ENCODE peak calls at places on chromosomes 2 and 18, in ten cellular contexts. E is M059J; I is mammary epithelial cell; S is RKO; N is stimulated activated CD8-positive, alpha-beta memory T cell treated with anti-CD3 and anti-CD28 coated beads, Interleukin-7, amount 100 ng/mL, for 1 hour; U is activated naive CD4-positive, alpha-beta T cell; G is stimulated activated naive CD4-positive, alpha-beta T cell; A is RWPE2; H is CD8-positive, alpha-beta memory T cell; F is RPMI7951. L is an unnamed sample.

GRCh38 chr2:12169060-12169406 is 422.6 kb downstream of the LPIN1 start:
- DNase-seq in E (peak; percentile 93), I (peak; percentile 15), S (no peak), N (no peak), U (no peak), G (no peak), A (no peak), H (no peak), F (peak; percentile 94), L (peak; percentile 49)

GRCh38 chr2:67879586-67880290 is 183.1 kb downstream of the C1D start:
- DNase-seq in E (peak; percentile 93), I (peak; percentile 81), S (no peak), N (no peak), U (no peak), G (no peak), A (no peak), H (no peak), F (no peak), L (peak; percentile 17)

GRCh38 chr2:66929632-66930385 is 467.3 kb upstream of the ETAA1 start:
- DNase-seq in E (peak; percentile 80), I (peak; percentile 84), S (no peak), N (no peak), U (no peak), G (no peak), A (peak; percentile 78), H (no peak), F (peak; percentile 57), L (peak; percentile 59)

GRCh38 chr2:4882421-4882820 is 809.8 kb upstream of the SOX11 start:
- DNase-seq in E (no peak), I (no peak), S (no peak), N (no peak), U (no peak), G (no peak), A (no peak), H (no peak), F (no peak), L (no peak)

GRCh38 chr18:7664024-7664312 is 96.9 kb downstream of the PTPRM start:
- DNase-seq in E (peak; percentile 9), I (peak; percentile 20), S (no peak), N (no peak), U (no peak), G (no peak), A (no peak), H (no peak), F (no peak), L (no peak)

GRCh38 chr2:114543106-114543806 is 100.8 kb downstream of the DPP10 start:
- DNase-seq in E (no peak), I (no peak), S (no peak), N (no peak), U (no peak), G (no peak), A (no peak), H (no peak), F (peak; percentile 8), L (no peak)

GRCh38 chr2:229475753-229476152 is 204.7 kb upstream of the PID1 start:
- DNase-seq in E (no peak), I (no peak), S (no peak), N (no peak), U (no peak), G (no peak), A (no peak), H (no peak), F (no peak), L (no peak)

GRCh38 chr2:80117401-80117800 is 187.2 kb downstream of the LRRTM1 start:
- DNase-seq in E (no peak), I (no peak), S (no peak), N (no peak), U (no peak), G (no peak), A (no peak), H (no peak), F (no peak), L (no peak)

GRCh38 chr2:31067259-31067658 is 71.0 kb downstream of the GALNT14 start:
- DNase-seq in E (no peak), I (no peak), S (no peak), N (no peak), U (no peak), G (no peak), A (no peak), H (no peak), F (no peak), L (no peak)

GRCh38 chr18:9757851-9758587 is 49.9 kb downstream of the RAB31 start:
- DNase-seq in E (peak; percentile 71), I (peak; percentile 22), S (no peak), N (no peak), U (no peak), G (no peak), A (no peak), H (no peak), F (peak; percentile 73), L (no peak)

GRCh38 chr18:41906528-41907256 is 48.3 kb upstream of the PIK3C3 start:
- DNase-seq in E (peak; percentile 58), I (peak; percentile 35), S (peak; percentile 68), N (no peak), U (no peak), G (peak; percentile 46), A (no peak), H (no peak), F (peak; percentile 42), L (peak; percentile 51)

GRCh38 chr2:51795248-51795888 is 763.4 kb upstream of the NRXN1 start:
- DNase-seq in E (no peak), I (no peak), S (no peak), N (no peak), U (no peak), G (no peak), A (no peak), H (no peak), F (no peak), L (peak; percentile 13)

GRCh38 chr2:104851236-104852160 is 2.4 kb upstream of the POU3F3 start:
- DNase-seq in E (no peak), I (no peak), S (no peak), N (no peak), U (no peak), G (no peak), A (no peak), H (no peak), F (no peak), L (no peak)

GRCh38 chr2:170815746-170816498 is 765 bp upstream of the GAD1 start:
- DNase-seq in E (peak; percentile 56), I (peak; percentile 64), S (peak; percentile 75), N (peak; percentile 32), U (peak; percentile 16), G (peak; percentile 11), A (no peak), H (peak; percentile 37), F (peak; percentile 48), L (peak; percentile 60)

GRCh38 chr18:50034029-50034428 is 160.9 kb downstream of the MYO5B start:
- DNase-seq in E (no peak), I (peak; percentile 70), S (no peak), N (no peak), U (no peak), G (no peak), A (no peak), H (no peak), F (peak; percentile 6), L (no peak)

GRCh38 chr2:27916293-27917015 is 25.9 kb downstream of the BABAM2 start:
- DNase-seq in E (no peak), I (peak; percentile 41), S (no peak), N (no peak), U (no peak), G (no peak), A (no peak), H (no peak), F (no peak), L (no peak)

GRCh38 chr2:44172576-44172975 is 3.9 kb downstream of the PPM1B start:
- DNase-seq in E (no peak), I (no peak), S (no peak), N (no peak), U (no peak), G (no peak), A (no peak), H (no peak), F (no peak), L (no peak)

GRCh38 chr18:23844991-23845680 is 155.9 kb downstream of the LAMA3 start:
- DNase-seq in E (peak; percentile 68), I (peak; percentile 91), S (no peak), N (no peak), U (no peak), G (no peak), A (no peak), H (no peak), F (peak; percentile 58), L (peak; percentile 75)

GRCh38 chr2:8612734-8613179 is 69.1 kb upstream of the ID2 start:
- DNase-seq in E (no peak), I (no peak), S (no peak), N (no peak), U (no peak), G (no peak), A (no peak), H (no peak), F (no peak), L (no peak)

GRCh38 chr2:95020275-95021014 is 5.1 kb upstream of the MAL start:
- DNase-seq in E (no peak), I (no peak), S (no peak), N (no peak), U (no peak), G (no peak), A (no peak), H (no peak), F (no peak), L (no peak)

GRCh38 chr2:201678442-201678841 is 20.0 kb downstream of the MPP4 start:
- DNase-seq in E (no peak), I (no peak), S (no peak), N (no peak), U (no peak), G (no peak), A (no peak), H (no peak), F (no peak), L (no peak)

GRCh38 chr2:241563571-241563980 is 5.0 kb downstream of the BOK start:
- DNase-seq in E (no peak), I (no peak), S (no peak), N (no peak), U (no peak), G (no peak), A (no peak), H (no peak), F (no peak), L (peak; percentile 62)

GRCh38 chr2:86518498-86518897 is 44.7 kb downstream of the CHMP3 start:
- DNase-seq in E (peak; percentile 4), I (peak; percentile 9), S (peak; percentile 47), N (peak; percentile 7), U (no peak), G (peak; percentile 19), A (no peak), H (no peak), F (peak; percentile 27), L (peak; percentile 62)

GRCh38 chr2:24253303-24253919 is 78.6 kb downstream of the FAM228A start:
- DNase-seq in E (no peak), I (peak; percentile 7), S (peak; percentile 90), N (no peak), U (no peak), G (no peak), A (no peak), H (no peak), F (peak; percentile 5), L (no peak)

GRCh38 chr2:110173523-110173922 is 31.3 kb downstream of the NPHP1 start:
- DNase-seq in E (peak; percentile 11), I (peak; percentile 78), S (peak; percentile 48), N (no peak), U (no peak), G (no peak), A (no peak), H (no peak), F (peak; percentile 21), L (no peak)

GRCh38 chr18:53797998-53798397 is 426.5 kb downstream of the MBD2 start:
- DNase-seq in E (no peak), I (no peak), S (no peak), N (no peak), U (no peak), G (no peak), A (no peak), H (no peak), F (no peak), L (no peak)

GRCh38 chr2:219285894-219286425 is 6.8 kb downstream of the DNAJB2 start:
- DNase-seq in E (no peak), I (no peak), S (no peak), N (no peak), U (no peak), G (no peak), A (peak; percentile 84), H (no peak), F (no peak), L (peak; percentile 65)

GRCh38 chr2:135078417-135078816 is 26.3 kb downstream of the RAB3GAP1 start:
- DNase-seq in E (no peak), I (no peak), S (no peak), N (no peak), U (no peak), G (no peak), A (no peak), H (no peak), F (no peak), L (no peak)